ENCODE peak calls at places on chromosomes 4 and X, in seven cellular contexts. E, O, S, H, M, G and P are unnamed samples. For H3K4me1, the result is how much of the 10 kb centered on the place peaks cover.

GRCh38 chrX:9786839-9787635 is 808 bp downstream of the SHROOM2 start:
- DNase-seq in E (no peak), O (no peak), S (no peak), H (peak), M (no peak), G (no peak), P (no peak)

GRCh38 chrX:131741103-131741581 is 197.3 kb downstream of the OR13H1 start:
- DNase-seq in E (peak), O (no peak), S (no peak), H (peak), M (no peak), G (no peak), P (no peak)

GRCh38 chr4:85058551-85058950 is 92.1 kb upstream of the WDFY3 start:
- DNase-seq in E (no peak), O (no peak), S (no peak), H (no peak), M (no peak), G (no peak), P (no peak)

GRCh38 chr4:28351826-28352225 is 1491.2 kb downstream of the STIM2 start:
- DNase-seq in E (no peak), O (no peak), S (no peak), H (no peak), M (no peak), G (no peak), P (no peak)

GRCh38 chr4:29082684-29083083 is 1637.5 kb upstream of the PCDH7 start:
- DNase-seq in E (no peak), O (no peak), S (no peak), H (no peak), M (no peak), G (no peak), P (no peak)

GRCh38 chr4:79650794-79651431 is 242.9 kb upstream of the GK2 start:
- DNase-seq in E (no peak), O (no peak), S (no peak), H (no peak), M (no peak), G (no peak), P (no peak)

GRCh38 chrX:30504309-30504708 is 73.3 kb downstream of the TASL start:
- DNase-seq in E (peak), O (peak), S (peak), H (peak), M (peak), G (no peak), P (no peak)

GRCh38 chrX:108018659-108019381 is 26.0 kb upstream of the VSIG1 start:
- DNase-seq in E (no peak), O (no peak), S (no peak), H (no peak), M (no peak), G (no peak), P (no peak)

GRCh38 chr4:2332976-2333319 is 71.0 kb upstream of the MXD4 start:
- DNase-seq in E (no peak), O (no peak), S (no peak), H (peak), M (no peak), G (no peak), P (no peak)

GRCh38 chr4:38949416-38950051 is 81.9 kb downstream of the FAM114A1 start:
- DNase-seq in E (no peak), O (no peak), S (no peak), H (no peak), M (no peak), G (no peak), P (no peak)

GRCh38 chrX:119852410-119853353 is at the start of gene UPF3B:
- DNase-seq in E (peak), O (peak), S (peak), H (peak), M (peak), G (peak), P (peak)

GRCh38 chr4:126958482-126958881 is 674.3 kb upstream of the INTU start:
- DNase-seq in E (no peak), O (no peak), S (no peak), H (no peak), M (no peak), G (no peak), P (no peak)

GRCh38 chr4:98919996-98920395 is 8.9 kb downstream of the EIF4E start:
- DNase-seq in E (no peak), O (no peak), S (no peak), H (no peak), M (no peak), G (no peak), P (no peak)

GRCh38 chrX:71911023-71911730 is 532 bp downstream of the NHSL2 start:
- DNase-seq in E (no peak), O (no peak), S (no peak), H (peak), M (no peak), G (peak), P (peak)

GRCh38 chr4:127686656-127687055 is 43.5 kb upstream of the SLC25A31 start:
- DNase-seq in E (no peak), O (no peak), S (peak), H (no peak), M (no peak), G (no peak), P (no peak)

GRCh38 chrX:344371-344901 is 25.8 kb upstream of the GTPBP6 start:
- DNase-seq in E (no peak), O (no peak), S (no peak), H (no peak), M (no peak), G (peak), P (no peak)

GRCh38 chrX:65136424-65136823 is 160.2 kb upstream of the ZC4H2 start:
- DNase-seq in E (no peak), O (no peak), S (no peak), H (no peak), M (no peak), G (no peak), P (peak)

GRCh38 chr4:15147709-15148651 is 145.7 kb downstream of the CPEB2 start:
- DNase-seq in E (no peak), O (peak), S (no peak), H (no peak), M (no peak), G (no peak), P (no peak)

GRCh38 chr4:5798447-5798846 is 87.4 kb downstream of the EVC start:
- DNase-seq in E (no peak), O (no peak), S (no peak), H (no peak), M (no peak), G (no peak), P (no peak)

GRCh38 chrX:1358793-1359476 is 22.4 kb downstream of the IL3RA start:
- DNase-seq in E (no peak), O (no peak), S (no peak), H (no peak), M (no peak), G (no peak), P (no peak)

GRCh38 chr4:32841217-32841616 is 2121.0 kb downstream of the PCDH7 start:
- DNase-seq in E (no peak), O (peak), S (no peak), H (no peak), M (no peak), G (no peak), P (no peak)

GRCh38 chrX:114584983-114585842 is 1.3 kb downstream of the HTR2C start:
- DNase-seq in E (no peak), O (no peak), S (no peak), H (no peak), M (no peak), G (no peak), P (no peak)

GRCh38 chr4:165302658-165303057 is 24.8 kb upstream of the MSMO1 start:
- DNase-seq in E (no peak), O (no peak), S (no peak), H (no peak), M (no peak), G (no peak), P (no peak)

GRCh38 chr4:26885912-26886274 is 25.3 kb downstream of the STIM2 start:
- DNase-seq in E (peak), O (no peak), S (no peak), H (no peak), M (no peak), G (no peak), P (no peak)

GRCh38 chrX:18828832-18829404 is 121.5 kb downstream of the PPEF1 start:
- DNase-seq in E (no peak), O (peak), S (no peak), H (no peak), M (peak), G (no peak), P (no peak)

GRCh38 chrX:154372612-154373022 is 1.8 kb downstream of the FLNA start:
- DNase-seq in E (peak), O (peak), S (no peak), H (no peak), M (no peak), G (no peak), P (no peak)

GRCh38 chr4:65383589-65384305 is 286.5 kb downstream of the EPHA5 start:
- DNase-seq in E (no peak), O (no peak), S (no peak), H (no peak), M (no peak), G (no peak), P (no peak)

GRCh38 chr4:25750874-25751273 is 95.2 kb downstream of the SLC34A2 start:
- DNase-seq in E (no peak), O (no peak), S (no peak), H (no peak), M (no peak), G (no peak), P (no peak)

GRCh38 chr4:72375050-72375736 is 193.8 kb downstream of the ADAMTS3 start:
- DNase-seq in E (no peak), O (no peak), S (no peak), H (no peak), M (no peak), G (no peak), P (no peak)

GRCh38 chr4:181971411-181971810 is 271.8 kb upstream of the TENM3 start:
- DNase-seq in E (no peak), O (no peak), S (no peak), H (no peak), M (no peak), G (no peak), P (no peak)
- H3K4me3 ChIP-seq in E (no peak), O (no peak), S (no peak), H (no peak), M (no peak), G (no peak), P (no peak)

GRCh38 chrX:102651968-102652744 is 873 bp downstream of the GPRASP1 start:
- DNase-seq in E (no peak), O (no peak), S (no peak), H (peak), M (no peak), G (peak), P (peak)
- TF ChIP-seq YY1 in E (no peak), O (no peak), S (no peak), H (no peak), M (no peak), G (no peak), P (no peak)

DNA sequence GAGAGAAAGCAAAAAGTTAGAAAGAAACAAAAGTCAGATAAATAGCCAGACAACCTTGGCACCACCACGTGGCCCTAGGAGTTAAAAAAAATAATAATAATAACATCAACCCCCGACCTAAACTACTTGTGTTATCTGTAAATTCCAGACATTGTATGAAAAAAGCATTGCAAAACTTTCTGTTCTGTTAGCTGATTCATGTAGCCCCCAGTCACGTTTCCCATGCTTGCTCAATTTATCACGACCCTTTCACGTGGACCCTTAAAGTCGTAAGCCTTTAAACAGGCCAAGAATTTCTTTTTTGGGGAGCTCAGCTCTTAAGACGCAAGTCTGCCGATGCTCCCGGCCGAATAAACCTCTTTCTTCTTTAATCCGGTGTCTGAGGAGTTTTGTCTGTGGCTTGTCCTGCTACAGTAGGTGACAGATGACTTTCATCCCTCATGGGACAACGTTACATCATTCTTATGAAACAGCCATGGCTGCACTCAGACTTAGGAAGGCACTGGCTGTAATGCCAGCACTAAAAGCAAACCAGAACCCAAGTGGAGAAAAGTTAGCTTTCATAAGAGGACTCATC is 521 bp downstream of the ACOX3 start:
- DNase-seq in E (no peak), O (peak), S (no peak), H (no peak), M (no peak), G (no peak), P (no peak)
- H3K4me1 ChIP-seq in E (under half), O (under half), S (under half), H (under half), M (under half), G (under half), P (under half)

GRCh38 chrX:129956145-129956544 is 26.3 kb upstream of the BCORL1 start:
- DNase-seq in E (no peak), O (no peak), S (no peak), H (no peak), M (no peak), G (no peak), P (no peak)

GRCh38 chrX:129954804-129955203 is 27.6 kb upstream of the BCORL1 start:
- DNase-seq in E (no peak), O (no peak), S (no peak), H (no peak), M (no peak), G (no peak), P (no peak)

GRCh38 chrX:129953334-129953648 is 29.1 kb upstream of the BCORL1 start:
- DNase-seq in E (no peak), O (no peak), S (no peak), H (no peak), M (no peak), G (no peak), P (no peak)

GRCh38 chrX:129955682-129956081 is 26.8 kb upstream of the BCORL1 start:
- DNase-seq in E (no peak), O (no peak), S (no peak), H (no peak), M (no peak), G (no peak), P (no peak)

GRCh38 chrX:129953881-129954280 is 28.6 kb upstream of the BCORL1 start:
- DNase-seq in E (no peak), O (no peak), S (no peak), H (no peak), M (no peak), G (no peak), P (no peak)
- H3K4me3 ChIP-seq in E (no peak), O (no peak), S (no peak), H (no peak), M (no peak), G (no peak), P (no peak)

GRCh38 chr4:69875986-69876542 is 16.1 kb upstream of the SULT1E1 start:
- DNase-seq in E (no peak), O (peak), S (no peak), H (no peak), M (no peak), G (no peak), P (no peak)
- TF ChIP-seq YY1 in E (no peak), O (no peak), S (no peak), H (no peak), M (no peak), G (no peak), P (no peak)

DNA sequence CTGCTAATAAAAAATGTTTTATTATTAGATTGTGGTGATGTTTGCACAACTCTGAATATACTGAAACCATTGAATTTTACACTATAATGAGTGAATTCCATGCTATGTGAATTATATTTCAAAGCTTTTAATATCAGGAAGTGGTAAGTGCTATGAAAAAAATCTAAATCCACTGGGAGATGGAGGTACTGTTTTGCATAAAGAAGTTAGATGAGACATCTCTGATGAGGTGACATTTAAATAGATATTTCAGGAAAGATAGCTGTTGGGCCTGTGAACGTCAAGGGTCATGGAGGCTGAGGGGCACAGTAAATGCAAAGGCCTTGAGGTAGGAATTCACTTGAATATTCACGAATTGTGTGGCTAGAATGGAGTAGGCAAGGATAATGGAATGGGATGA is 12.3 kb downstream of the DCUN1D4 start:
- DNase-seq in E (no peak), O (no peak), S (no peak), H (no peak), M (no peak), G (no peak), P (no peak)
- H3K4me1 ChIP-seq in E (under half), O (half or more), S (under half), H (under half), M (under half), G (under half), P (under half)